ENCODE peak calls at places on chromosomes 4 and X, in nine cellular contexts. R, U, G, Y, F, X, P, H and N are unnamed samples.

GRCh38 chr4:109169160-109169559 is 133.3 kb downstream of the COL25A1 start:
- DNase-seq in P (no peak), F (no peak), R (no peak), U (no peak), H (no peak), Y (no peak), X (no peak), G (no peak), N (no peak)

GRCh38 chr4:80215449-80216052 is 18.2 kb downstream of the PRDM8 start:
- DNase-seq in Y (peak), X (peak), R (peak), G (no peak), F (no peak), U (peak), P (no peak), H (no peak), N (no peak)

GRCh38 chrX:1427756-1428155 is 25.0 kb downstream of the ASMTL start:
- DNase-seq in X (no peak), U (no peak), Y (no peak), P (no peak), R (no peak), H (peak), G (no peak), F (no peak), N (no peak)

GRCh38 chr4:167956676-167957075 is 135.7 kb upstream of the ANXA10 start:
- DNase-seq in F (peak), G (no peak), X (no peak), H (no peak), Y (no peak), R (peak), P (no peak), U (no peak), N (peak)

GRCh38 chr4:81465668-81466357 is 5.9 kb downstream of the RASGEF1B start:
- DNase-seq in P (no peak), R (no peak), X (no peak), F (no peak), Y (no peak), H (no peak), G (no peak), U (no peak), N (no peak)

GRCh38 chrX:27186671-27187070 is 276.5 kb downstream of the PPP4R3C start:
- DNase-seq in X (peak), U (peak), Y (no peak), R (peak), G (no peak), P (peak), F (peak), H (no peak), N (peak)

GRCh38 chr4:7516116-7516772 is 81.5 kb upstream of the PSAPL1 start:
- DNase-seq in U (no peak), H (no peak), R (no peak), X (no peak), F (no peak), G (no peak), Y (no peak), P (no peak), N (no peak)

GRCh38 chr4:88352062-88352461 is 26.6 kb upstream of the HERC6 start:
- DNase-seq in Y (no peak), P (peak), F (peak), U (no peak), G (peak), H (no peak), R (peak), X (peak), N (peak)

GRCh38 chrX:21838937-21839333 is 482 bp upstream of the MBTPS2 start:
- DNase-seq in R (no peak), F (no peak), G (no peak), U (peak), X (peak), P (no peak), H (no peak), Y (no peak), N (peak)

GRCh38 chr4:180665994-180666818 is 1577.0 kb upstream of the TENM3 start:
- DNase-seq in X (peak), G (no peak), Y (peak), P (peak), H (no peak), R (peak), U (peak), F (peak), N (no peak)

GRCh38 chrX:10173331-10173900 is 16.6 kb downstream of the CLCN4 start:
- DNase-seq in G (peak), X (peak), Y (no peak), R (peak), F (peak), U (no peak), H (no peak), P (peak), N (peak)

GRCh38 chr4:6362896-6363295 is 93.2 kb downstream of the WFS1 start:
- DNase-seq in X (peak), U (peak), H (peak), Y (no peak), F (peak), P (no peak), G (no peak), R (no peak), N (peak)

GRCh38 chr4:108774809-108775530 is 12.1 kb upstream of the ETNPPL start:
- DNase-seq in G (no peak), F (no peak), U (no peak), X (no peak), R (no peak), H (no peak), Y (peak), P (no peak), N (no peak)

GRCh38 chr4:83212041-83212851 is 72.4 kb downstream of the COQ2 start:
- DNase-seq in H (peak), Y (no peak), G (no peak), R (no peak), P (no peak), X (no peak), F (peak), U (no peak), N (no peak)

GRCh38 chr4:94895081-94895480 is 137.3 kb downstream of the BMPR1B start:
- DNase-seq in U (no peak), Y (no peak), F (no peak), X (no peak), H (no peak), R (no peak), P (no peak), G (no peak), N (no peak)

GRCh38 chr4:77849278-77849965 is 13.2 kb upstream of the MRPL1 start:
- DNase-seq in R (no peak), H (no peak), X (no peak), Y (no peak), U (no peak), G (no peak), F (no peak), P (no peak), N (no peak)

GRCh38 chrX:14420876-14421275 is 108.5 kb upstream of the GLRA2 start:
- DNase-seq in Y (no peak), U (no peak), H (no peak), G (no peak), P (no peak), F (no peak), X (no peak), R (no peak), N (no peak)

GRCh38 chrX:9340619-9341304 is 124.1 kb upstream of the TBL1X start:
- DNase-seq in P (no peak), H (no peak), F (no peak), Y (no peak), G (no peak), X (peak), R (no peak), U (no peak), N (peak)

GRCh38 chr4:47287735-47288134 is 175.8 kb downstream of the COMMD8 start:
- DNase-seq in P (peak), Y (no peak), U (no peak), F (peak), X (peak), R (peak), H (no peak), G (no peak), N (peak)

GRCh38 chr4:13088726-13089658 is 395.1 kb downstream of the RAB28 start:
- DNase-seq in G (no peak), U (no peak), Y (peak), P (no peak), F (no peak), R (peak), H (no peak), X (peak), N (no peak)

GRCh38 chr4:22202351-22203343 is 254.1 kb upstream of the KCNIP4 start:
- DNase-seq in P (no peak), F (peak), U (no peak), X (no peak), Y (peak), R (no peak), H (no peak), G (no peak), N (no peak)

GRCh38 chr4:75745192-75745591 is 20.8 kb downstream of the USO1 start:
- DNase-seq in F (peak), P (no peak), X (peak), Y (no peak), R (peak), U (peak), G (no peak), H (no peak), N (peak)

GRCh38 chr4:15506464-15506863 is 36.8 kb downstream of the CC2D2A start:
- DNase-seq in R (peak), P (no peak), U (no peak), F (no peak), X (peak), H (no peak), Y (no peak), G (peak), N (no peak)

GRCh38 chr4:183658362-183659028 is 490 bp downstream of the RWDD4 start:
- DNase-seq in F (peak), G (no peak), U (peak), X (peak), Y (no peak), H (peak), P (no peak), R (peak), N (no peak)

GRCh38 chrX:78048036-78048435 is 56.0 kb upstream of the PGK1 start:
- DNase-seq in U (no peak), X (no peak), H (no peak), R (no peak), G (no peak), F (no peak), P (no peak), Y (no peak), N (no peak)

GRCh38 chr4:71206763-71207162 is 132.1 kb upstream of the SLC4A4 start:
- DNase-seq in X (peak), H (no peak), F (no peak), Y (no peak), G (no peak), P (no peak), U (no peak), R (peak), N (no peak)

GRCh38 chr4:152999376-153000067 is 63.4 kb downstream of the FHDC1 start:
- DNase-seq in P (no peak), R (no peak), U (no peak), F (no peak), Y (peak), G (no peak), H (peak), X (no peak), N (no peak)

GRCh38 chr4:90357117-90357710 is 230.0 kb downstream of the CCSER1 start:
- DNase-seq in G (peak), P (peak), R (peak), U (peak), H (no peak), X (peak), Y (peak), F (peak), N (peak)

GRCh38 chrX:48713847-48714246 is 17.3 kb downstream of the SUV39H1 start:
- DNase-seq in Y (no peak), X (no peak), U (no peak), F (no peak), G (no peak), H (no peak), P (no peak), R (no peak), N (no peak)

GRCh38 chr4:175369087-175369486 is 443.0 kb downstream of the GPM6A start:
- DNase-seq in P (peak), H (no peak), R (peak), F (peak), G (peak), X (peak), U (no peak), Y (no peak), N (peak)

GRCh38 chrX:130878350-130879341 is 24.4 kb downstream of the ENOX2 start:
- DNase-seq in H (no peak), U (no peak), X (peak), F (peak), G (peak), Y (no peak), P (peak), R (peak), N (peak)

GRCh38 chr4:54085284-54085683 is 14.7 kb upstream of the GSX2 start:
- DNase-seq in X (peak), H (no peak), Y (no peak), U (peak), G (no peak), F (peak), P (no peak), R (peak), N (peak)

GRCh38 chr4:108527729-108528128 is 92.6 kb upstream of the RPL34 start:
- DNase-seq in G (no peak), R (no peak), P (no peak), U (no peak), X (no peak), Y (no peak), F (no peak), H (no peak), N (no peak)

GRCh38 chrX:30935985-30936384 is 46.9 kb upstream of the TAB3 start:
- DNase-seq in G (no peak), Y (peak), X (peak), H (no peak), F (peak), R (peak), P (no peak), U (peak), N (no peak)
- TF ChIP-seq CTCF in G (peak), Y (peak), X (peak), H (no peak), F (peak), R (peak), P (no peak), U (peak), N (no peak)

DNA sequence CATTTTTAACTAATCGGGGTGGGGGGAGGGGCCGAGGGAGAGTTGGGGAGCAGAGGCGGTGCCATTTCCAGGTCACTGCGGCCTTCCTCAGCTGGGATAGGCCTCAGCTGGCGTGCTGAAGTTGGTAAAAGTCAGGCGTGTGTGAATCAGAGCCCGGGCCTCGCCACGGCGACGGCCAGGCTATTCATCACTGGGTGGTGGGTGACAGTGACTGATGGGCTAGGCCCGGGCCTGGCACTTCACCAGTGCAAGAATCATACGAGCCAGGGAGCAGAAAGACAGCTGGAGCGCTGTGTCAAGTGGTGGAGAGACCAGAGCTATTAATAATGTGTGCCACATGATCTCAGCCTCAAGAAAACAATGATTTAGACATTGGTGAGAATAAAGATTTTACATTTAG is 174.2 kb downstream of the NKX6-1 start:
- DNase-seq in P (no peak), H (no peak), Y (no peak), F (no peak), G (no peak), X (no peak), U (no peak), R (no peak), N (no peak)
- H3K4me3 ChIP-seq in P (no peak), H (no peak), Y (no peak), F (no peak), G (no peak), X (no peak), U (no peak), R (no peak), N (no peak)

DNA sequence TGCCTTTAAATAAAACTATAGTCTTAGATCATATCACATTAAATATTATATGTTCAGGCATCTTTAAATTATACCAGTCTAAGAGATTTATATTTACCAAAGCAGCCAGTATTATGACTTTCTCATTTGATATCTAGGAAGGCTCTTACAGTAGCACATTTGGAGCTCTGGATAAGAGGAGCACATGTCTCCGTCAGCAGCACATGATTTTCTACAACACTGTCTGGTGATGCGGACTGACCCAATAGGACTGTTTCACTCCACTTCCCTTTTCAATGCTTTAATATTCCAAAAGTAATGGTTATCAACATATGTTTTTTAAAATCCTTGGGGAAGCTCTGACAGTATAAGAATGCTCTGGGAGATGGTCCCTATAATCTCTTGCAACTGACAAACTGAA is 61.5 kb downstream of the HAUS3 start:
- DNase-seq in F (no peak), H (no peak), R (no peak), Y (no peak), P (no peak), U (no peak), G (no peak), X (no peak), N (no peak)
- TF ChIP-seq CTCF in F (no peak), H (no peak), R (no peak), Y (no peak), P (no peak), U (no peak), G (no peak), X (no peak), N (no peak)

GRCh38 chrX:41026326-41027136 is 58.7 kb upstream of the USP9X start:
- DNase-seq in Y (no peak), F (no peak), X (no peak), G (no peak), R (no peak), U (no peak), P (no peak), H (no peak), N (no peak)
- H3K4me3 ChIP-seq in Y (no peak), F (no peak), X (no peak), G (no peak), R (no peak), U (no peak), P (no peak), H (no peak), N (no peak)

GRCh38 chr4:120286813-120287212 is 220.2 kb upstream of the MAD2L1 start:
- DNase-seq in R (no peak), F (no peak), U (no peak), P (no peak), Y (no peak), H (no peak), G (no peak), X (no peak), N (no peak)
- TF ChIP-seq CTCF in R (no peak), F (no peak), U (no peak), P (no peak), Y (peak), H (no peak), G (no peak), X (peak), N (no peak)

DNA sequence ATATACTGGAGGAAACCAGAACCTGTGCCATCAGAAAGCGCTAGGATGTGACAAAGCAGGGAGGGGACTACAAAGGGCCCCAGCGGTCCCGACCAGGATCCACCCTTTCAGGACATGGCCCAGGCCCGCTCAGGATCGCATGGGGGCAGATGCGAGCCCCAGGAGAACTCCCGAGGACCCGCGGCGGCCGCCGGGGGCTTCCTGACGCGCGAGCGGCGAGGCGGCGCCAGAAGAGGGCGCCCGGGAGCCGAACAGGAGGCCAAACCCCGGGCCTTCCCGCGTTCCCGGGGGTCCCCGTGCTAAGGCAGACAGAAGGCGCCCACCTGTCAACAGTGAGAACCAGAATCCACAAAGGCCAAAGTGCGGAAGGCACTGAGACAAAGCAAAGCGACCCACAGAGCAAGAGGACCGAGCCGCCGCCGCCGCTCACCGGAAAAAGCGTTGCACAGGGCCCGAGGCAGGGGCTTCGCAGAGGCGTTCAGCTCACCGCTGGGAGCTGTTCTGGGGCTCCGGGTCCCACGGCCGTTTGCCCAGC is 7.3 kb upstream of the OPN1LW start:
- DNase-seq in U (peak), X (peak), R (peak), P (no peak), F (peak), H (peak), Y (no peak), G (peak), N (peak)
- H3K4me3 ChIP-seq in U (peak), X (peak), R (peak), P (no peak), F (peak), H (no peak), Y (no peak), G (peak), N (peak)